ENCODE peak calls at places on chromosome 3, in seven cellular contexts. L is NCI-H1092 treated with DMSO at 0.1 percent for 48 hours; S is activated effector memory CD4-positive, alpha-beta T cell treated with Interleukin-2 at 50 U/mL for 16 hours; J is RWPE1; R is C1 segment of cervical spinal cord; G is activated CD4-positive, alpha-beta T cell treated with anti-CD3 and anti-CD28 coated beads for 4 hours; A is T-helper 9 cell. D is an unnamed sample.
A peak's percentile ranks its signal among the peaks of the same experiment; 100 is the strongest.

GRCh38 chr3:23547905-23548304 is 257.9 kb upstream of the UBE2E1 start:
- DNase-seq in L (no peak), R (no peak), G (no peak), S (no peak), A (no peak), J (no peak), D (no peak)

GRCh38 chr3:156816794-156817741 is 9.1 kb upstream of the LEKR1 start:
- DNase-seq in S (peak; percentile 94), G (peak; percentile 85), R (peak; percentile 59), A (peak; percentile 73), J (peak; percentile 51), L (peak; percentile 67), D (peak; percentile 77)

GRCh38 chr3:45962033-45962432 is 18.8 kb downstream of the CXCR6 start:
- DNase-seq in A (no peak), L (no peak), S (no peak), J (no peak), R (no peak), G (no peak), D (no peak)

GRCh38 chr3:108126348-108126747 is 35.5 kb upstream of the CD47 start:
- DNase-seq in A (no peak), S (no peak), R (no peak), G (no peak), J (no peak), L (no peak), D (no peak)

GRCh38 chr3:71372369-71372768 is 211.2 kb downstream of the FOXP1 start:
- DNase-seq in R (no peak), J (no peak), S (no peak), L (no peak), A (no peak), G (no peak), D (no peak)

GRCh38 chr3:23810342-23811116 is 4.8 kb downstream of the UBE2E1 start:
- DNase-seq in G (peak; percentile 38), R (peak; percentile 37), L (peak; percentile 22), A (peak; percentile 20), S (peak; percentile 16), J (no peak), D (peak; percentile 20)

GRCh38 chr3:150268426-150269321 is 139.4 kb upstream of the TSC22D2 start:
- DNase-seq in J (no peak), S (no peak), R (no peak), L (no peak), A (no peak), G (no peak), D (no peak)

GRCh38 chr3:98954806-98955205 is 53.3 kb upstream of the DCBLD2 start:
- DNase-seq in L (no peak), S (no peak), J (peak; percentile 79), A (no peak), R (no peak), G (no peak), D (peak; percentile 63)

GRCh38 chr3:73546961-73547360 is 77.8 kb downstream of the PDZRN3 start:
- DNase-seq in L (no peak), R (no peak), J (peak; percentile 50), S (no peak), G (no peak), A (no peak), D (peak; percentile 98)

GRCh38 chr3:134299185-134299887 is 48.7 kb upstream of the RYK start:
- DNase-seq in R (no peak), A (no peak), L (no peak), G (no peak), J (no peak), S (no peak), D (no peak)

GRCh38 chr3:159488657-159489056 is 500.0 kb upstream of the IL12A start:
- DNase-seq in A (no peak), J (no peak), S (no peak), R (no peak), G (no peak), L (no peak), D (no peak)

GRCh38 chr3:102449341-102449740 is 14.5 kb downstream of the ZPLD1 start:
- DNase-seq in S (no peak), G (no peak), A (no peak), L (no peak), R (no peak), J (no peak), D (peak; percentile 10)

GRCh38 chr3:38598791-38599190 is 50.7 kb downstream of the SCN5A start:
- DNase-seq in L (no peak), A (no peak), J (no peak), G (no peak), R (no peak), S (no peak), D (no peak)

GRCh38 chr3:128456776-128457715 is 9.6 kb downstream of the DNAJB8 start:
- DNase-seq in S (no peak), L (no peak), J (no peak), R (no peak), G (no peak), A (no peak), D (no peak)

GRCh38 chr3:182644013-182644412 is 149.3 kb upstream of the ATP11B start:
- DNase-seq in G (no peak), S (no peak), A (no peak), L (no peak), J (no peak), R (no peak), D (no peak)

GRCh38 chr3:137767146-137768020 is 3.3 kb downstream of the SOX14 start:
- DNase-seq in R (no peak), S (no peak), L (no peak), J (no peak), A (no peak), G (no peak), D (no peak)

GRCh38 chr3:67526246-67526645 is 128.2 kb downstream of the SUCLG2 start:
- DNase-seq in G (no peak), J (peak; percentile 15), S (no peak), A (no peak), R (no peak), L (no peak), D (peak; percentile 97)

GRCh38 chr3:194800014-194800413 is 114.3 kb downstream of the FAM43A start:
- DNase-seq in R (no peak), S (no peak), L (no peak), G (no peak), J (no peak), A (no peak), D (no peak)

GRCh38 chr3:198017100-198017499 is 57.1 kb downstream of the LMLN start:
- DNase-seq in R (no peak), L (no peak), S (no peak), G (no peak), J (no peak), A (no peak), D (no peak)

GRCh38 chr3:152379415-152380042 is 110.8 kb downstream of the MBNL1 start:
- DNase-seq in A (no peak), S (no peak), L (no peak), J (no peak), G (no peak), R (no peak), D (no peak)

GRCh38 chr3:25483456-25483855 is 55.4 kb downstream of the RARB start:
- DNase-seq in L (no peak), G (no peak), S (no peak), R (no peak), A (no peak), J (no peak), D (no peak)

GRCh38 chr3:152554980-152555379 is 280.0 kb upstream of the P2RY1 start:
- DNase-seq in S (no peak), J (no peak), G (no peak), R (no peak), L (no peak), A (no peak), D (peak; percentile 4)

GRCh38 chr3:193502871-193503270 is 51.8 kb downstream of the ATP13A4 start:
- DNase-seq in J (no peak), R (no peak), A (no peak), S (no peak), G (no peak), L (no peak), D (no peak)

GRCh38 chr3:113249601-113250000 is 38.2 kb downstream of the BOC start:
- DNase-seq in L (no peak), R (no peak), G (no peak), S (no peak), A (no peak), J (no peak), D (peak; percentile 71)

GRCh38 chr3:130250982-130251381 is 94.5 kb upstream of the COL6A5 start:
- DNase-seq in G (no peak), A (no peak), S (no peak), J (no peak), R (no peak), L (no peak), D (no peak)

GRCh38 chr3:29079358-29079757 is 201.5 kb upstream of the RBMS3 start:
- DNase-seq in J (no peak), G (no peak), R (no peak), S (no peak), A (no peak), L (no peak), D (no peak)

GRCh38 chr3:194481103-194481502 is 5.7 kb downstream of the ATP13A3 start:
- DNase-seq in L (no peak), J (no peak), R (no peak), A (no peak), G (no peak), S (no peak), D (peak; percentile 72)

GRCh38 chr3:123564056-123564455 is 20.8 kb downstream of the HACD2 start:
- DNase-seq in R (no peak), L (no peak), G (no peak), J (no peak), A (no peak), S (no peak), D (no peak)

GRCh38 chr3:99218468-99218867 is 317.0 kb upstream of the DCBLD2 start:
- DNase-seq in S (no peak), L (no peak), R (no peak), J (no peak), G (no peak), A (no peak), D (no peak)

GRCh38 chr3:45479627-45480026 is 91.3 kb downstream of the LARS2 start:
- DNase-seq in A (no peak), G (no peak), L (no peak), R (no peak), S (no peak), J (peak; percentile 45), D (peak; percentile 93)

GRCh38 chr3:188589056-188589455 is 435.1 kb downstream of the LPP start:
- DNase-seq in R (no peak), S (no peak), A (no peak), G (no peak), J (no peak), L (no peak), D (no peak)

GRCh38 chr3:468172-468571 is 271.6 kb downstream of the CHL1 start:
- DNase-seq in L (no peak), G (no peak), A (no peak), J (no peak), S (no peak), R (no peak), D (no peak)

D was measured in astrocyte.